ENCODE peak calls at places on chromosome 14, in four cellular contexts. S is HepG2, W is SK-N-SH, C is GM12878. M is an unnamed sample.

GRCh38 chr14:24362241-24362960 is 5.6 kb upstream of the NFATC4 start:
- DNase-seq in C (no peak), W (no peak), S (no peak), M (no peak)

GRCh38 chr14:65949711-65950516 is 536.3 kb upstream of the CCDC196 start:
- DNase-seq in C (no peak), S (peak; percentile 29), W (no peak), M (peak; percentile 28)

GRCh38 chr14:20328705-20329104 is 4.4 kb downstream of the CCNB1IP1 start:
- DNase-seq in S (no peak), C (no peak), W (no peak), M (no peak)

GRCh38 chr14:100200311-100200710 is 38.6 kb upstream of the YY1 start:
- DNase-seq in C (no peak), S (no peak), W (no peak), M (no peak)

GRCh38 chr14:99459491-99460100 is 21.1 kb downstream of the SETD3 start:
- DNase-seq in W (no peak), C (no peak), S (no peak), M (no peak)

GRCh38 chr14:49774111-49774510 is 6.2 kb downstream of the KLHDC2 start:
- DNase-seq in S (no peak), W (no peak), C (no peak), M (no peak)

GRCh38 chr14:73789996-73790581 is 61.5 kb upstream of the PTGR2 start:
- DNase-seq in C (no peak), W (no peak), S (no peak), M (no peak)

GRCh38 chr14:105888784-105889665 is 362.6 kb downstream of the TMEM121 start:
- DNase-seq in W (no peak), S (no peak), C (no peak), M (no peak)

GRCh38 chr14:49754570-49755097 is 13.3 kb upstream of the KLHDC2 start:
- DNase-seq in S (no peak), C (no peak), W (no peak), M (no peak)

GRCh38 chr14:71183856-71184255 is 276.6 kb downstream of the PCNX1 start:
- DNase-seq in S (no peak), W (peak; percentile 47), C (no peak), M (no peak)
- TF ChIP-seq PBX3 in S (no peak), W (no peak), C (no peak), M (no peak)

GRCh38 chr14:91918159-91918883 is 29.2 kb downstream of the FBLN5 start:
- DNase-seq in W (no peak), C (no peak), S (no peak), M (no peak)
- TF ChIP-seq PBX3 in W (no peak), C (no peak), S (no peak), M (no peak)

DNA sequence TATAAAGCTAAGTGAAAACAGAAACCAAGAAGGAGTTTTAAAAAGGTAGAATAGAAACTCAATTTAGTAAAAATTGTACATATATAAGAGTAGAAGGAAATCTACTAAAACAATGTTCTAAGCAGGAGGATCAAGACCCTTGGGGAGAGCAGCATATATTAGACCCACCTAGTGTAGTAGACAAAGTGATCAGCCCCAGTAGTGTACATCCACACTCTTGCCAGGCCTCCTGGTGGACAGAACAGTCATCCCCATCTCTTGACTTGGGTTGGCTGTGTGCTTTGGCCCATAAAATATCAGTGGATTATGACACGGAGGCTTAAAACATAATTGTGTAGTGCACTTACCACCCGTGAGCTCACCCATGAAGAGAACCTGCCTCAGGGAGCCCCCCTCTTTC is 10.9 kb upstream of the OTUB2 start:
- DNase-seq in C (no peak), W (no peak), S (no peak), M (no peak)
- TF ChIP-seq PBX3 in C (no peak), W (no peak), S (no peak), M (no peak)

DNA sequence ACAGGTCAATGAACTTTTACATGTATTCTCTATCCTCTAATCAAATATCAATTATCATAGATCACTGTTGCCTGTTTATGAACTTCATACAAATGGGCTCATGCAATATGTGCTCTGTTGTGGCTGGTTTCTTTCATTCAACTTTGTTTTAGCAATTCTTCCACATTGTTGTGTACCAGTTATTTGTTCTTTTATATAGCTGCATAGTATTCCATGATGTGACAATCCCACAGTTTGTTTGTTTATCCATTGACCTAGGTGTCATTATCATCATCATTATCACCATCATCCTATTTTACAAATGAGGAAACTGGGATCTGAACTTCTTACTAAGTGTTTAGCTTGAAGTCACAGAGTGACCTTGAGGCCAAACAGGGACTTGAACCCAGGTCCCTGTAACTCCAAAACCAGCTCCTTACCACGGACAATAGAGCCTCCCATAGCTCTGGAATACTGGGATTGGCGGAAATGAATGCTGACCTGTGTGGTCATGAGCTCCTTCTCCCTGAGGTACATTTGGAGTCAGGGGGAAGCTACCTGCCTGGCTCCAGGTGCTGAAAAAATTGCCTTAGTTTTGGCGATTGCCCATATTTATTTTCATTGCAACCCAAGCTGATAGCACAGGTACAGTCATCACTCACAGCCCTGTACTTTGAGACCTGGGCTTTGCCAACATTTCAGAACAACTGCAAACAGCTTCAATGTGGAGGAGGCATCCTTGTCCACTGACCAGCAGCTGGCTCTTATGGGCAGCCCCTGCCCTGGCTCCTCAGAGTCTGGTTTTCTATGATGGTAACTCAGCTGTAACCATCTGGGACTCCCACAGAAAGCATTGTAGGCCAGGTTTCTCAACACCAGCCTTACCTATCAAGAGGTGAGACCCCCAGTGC is 9.2 kb downstream of the ZFP36L1 start:
- DNase-seq in C (no peak), W (no peak), S (peak; percentile 94), M (no peak)
- TF ChIP-seq PBX3 in C (no peak), W (no peak), S (no peak), M (no peak)

GRCh38 chr14:101495284-101495683 is 66.0 kb upstream of the DIO3 start:
- DNase-seq in W (no peak), C (no peak), S (no peak), M (no peak)
- TF ChIP-seq PBX3 in W (no peak), C (no peak), S (no peak), M (no peak)

GRCh38 chr14:80364274-80364673 is 153.0 kb upstream of the DIO2 start:
- DNase-seq in C (no peak), S (peak; percentile 3), W (peak; percentile 4), M (peak; percentile 59)

DNA sequence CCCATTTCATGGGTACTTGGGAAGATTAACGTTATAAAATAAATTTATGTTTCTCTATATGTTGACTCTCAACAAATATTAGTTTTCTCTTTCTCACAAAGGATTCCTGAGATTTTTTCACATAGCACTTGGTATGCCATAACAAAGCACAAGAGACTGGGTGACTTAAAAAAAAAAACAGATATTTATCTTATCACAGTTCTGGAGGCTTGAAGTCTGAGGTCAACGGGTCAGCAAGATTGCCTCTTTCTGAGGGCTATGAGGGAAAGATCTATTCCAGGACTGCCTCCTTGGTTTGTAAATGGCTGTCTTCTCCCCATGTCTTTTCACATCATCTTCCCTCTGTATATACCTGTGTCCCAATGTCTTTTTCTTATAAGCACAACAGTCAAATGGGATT is 153.5 kb upstream of the DIO2 start:
- DNase-seq in S (no peak), W (no peak), C (no peak), M (peak; percentile 26)
- TF ChIP-seq PBX3 in S (no peak), W (no peak), C (no peak), M (no peak)

DNA sequence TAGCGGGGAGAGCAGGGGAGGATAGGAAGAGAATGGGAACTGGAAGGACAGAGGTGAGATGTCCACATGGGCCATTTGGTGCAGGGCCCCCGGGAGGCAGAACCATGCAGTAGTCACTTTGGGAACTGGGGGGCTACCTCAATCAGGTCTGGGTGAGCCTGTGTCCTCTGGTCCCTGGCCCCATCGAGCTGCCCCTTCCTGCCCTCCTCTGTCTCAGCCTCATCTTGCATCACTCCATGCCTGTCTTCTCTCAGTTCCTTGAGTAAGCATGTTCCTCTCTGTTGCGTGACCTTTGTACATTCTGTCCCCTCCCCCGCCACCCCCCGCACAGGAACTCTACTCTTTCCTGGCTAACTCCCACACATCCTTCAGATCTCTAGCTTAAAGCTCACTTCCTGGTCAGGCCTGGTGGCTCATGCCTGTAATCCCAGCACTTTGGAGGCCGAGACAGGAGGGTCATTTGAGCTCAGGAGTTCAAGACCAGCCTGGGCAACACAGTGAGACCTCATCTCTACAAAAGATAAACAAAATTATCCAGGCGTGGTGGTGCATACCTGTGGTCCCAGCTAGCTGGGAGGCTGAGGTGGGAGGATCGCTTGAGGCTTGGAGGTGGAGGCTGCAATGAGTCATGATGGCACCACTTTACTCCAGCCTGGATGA is 23.2 kb downstream of the FOS start:
- DNase-seq in C (no peak), W (no peak), S (no peak), M (peak; percentile 84)
- TF ChIP-seq PBX3 in C (no peak), W (no peak), S (no peak), M (no peak)

GRCh38 chr14:68807148-68807600 is 14.3 kb upstream of the ZFP36L1 start:
- DNase-seq in W (peak; percentile 71), S (peak; percentile 58), C (no peak), M (peak; percentile 53)
- TF ChIP-seq PBX3 in W (no peak), S (no peak), C (no peak), M (no peak)